ENCODE peak calls at places on chromosomes 3 and 15, in ten cellular contexts. W, H, R, B, G, N, K, F, V and X are unnamed samples.

GRCh38 chr3:43648957-43649356 is 27.1 kb upstream of the ANO10 start:
- DNase-seq in K (no peak), R (no peak), W (no peak), V (no peak), N (no peak), B (no peak), G (no peak), H (no peak), F (no peak), X (no peak)

GRCh38 chr15:77901921-77902750 is 175.4 kb downstream of the TBC1D2B start:
- DNase-seq in W (no peak), H (no peak), R (no peak), B (no peak), N (no peak), K (no peak), G (no peak), F (no peak), V (peak), X (no peak)

GRCh38 chr3:158110658-158111018 is 749 bp downstream of the RSRC1 start:
- DNase-seq in V (no peak), H (no peak), F (no peak), B (no peak), K (no peak), G (no peak), N (no peak), R (no peak), W (no peak), X (no peak)

GRCh38 chr3:169634618-169635236 is 28.8 kb downstream of the MECOM start:
- DNase-seq in H (no peak), G (no peak), R (no peak), K (no peak), W (peak), N (no peak), B (no peak), F (no peak), V (no peak), X (no peak)

GRCh38 chr3:113438224-113438623 is 3.1 kb downstream of the CFAP44 start:
- DNase-seq in K (no peak), V (no peak), W (no peak), B (no peak), H (no peak), N (no peak), R (no peak), F (no peak), G (no peak), X (no peak)

GRCh38 chr15:51318382-51319150 is 19.8 kb downstream of the CYP19A1 start:
- DNase-seq in V (no peak), W (no peak), K (no peak), H (no peak), R (no peak), G (no peak), N (no peak), F (no peak), B (peak), X (no peak)

GRCh38 chr3:16908878-16909277 is 24.1 kb downstream of the PLCL2 start:
- DNase-seq in G (no peak), F (no peak), R (no peak), V (no peak), B (no peak), N (no peak), K (no peak), W (no peak), H (no peak), X (no peak)

GRCh38 chr3:37504583-37505357 is 330.4 kb upstream of the LRRFIP2 start:
- DNase-seq in V (peak), G (no peak), F (no peak), K (no peak), R (no peak), W (no peak), B (no peak), H (no peak), N (no peak), X (no peak)

GRCh38 chr3:13022348-13023250 is 50.6 kb downstream of the IQSEC1 start:
- DNase-seq in H (no peak), K (no peak), F (peak), V (peak), N (no peak), R (peak), G (no peak), B (peak), W (no peak), X (no peak)

GRCh38 chr3:127668906-127669305 is 3.8 kb upstream of the ABTB1 start:
- DNase-seq in W (no peak), G (no peak), H (no peak), B (no peak), R (no peak), K (no peak), N (no peak), F (no peak), V (no peak), X (no peak)

GRCh38 chr3:179826247-179826637 is 173.4 kb downstream of the USP13 start:
- DNase-seq in G (no peak), K (no peak), N (no peak), H (no peak), W (no peak), R (no peak), F (no peak), V (no peak), B (no peak), X (no peak)